ENCODE peak calls at places on chromosomes 16 and 17, in four cellular contexts. F is GDM1, N is Caki2, T is NCI-H2081. M is an unnamed sample.

GRCh38 chr16:17125671-17126070 is 345.1 kb downstream of the XYLT1 start:
- DNase-seq in N (no peak), T (no peak), F (no peak), M (no peak)

GRCh38 chr17:76845524-76845923 is 22.7 kb upstream of the MGAT5B start:
- DNase-seq in T (no peak), N (no peak), F (no peak), M (no peak)

GRCh38 chr17:77485089-77485833 is 344.5 kb downstream of the SEC14L1 start:
- DNase-seq in T (no peak), F (no peak), N (no peak), M (no peak)

GRCh38 chr17:1709403-1709891 is 730 bp downstream of the TLCD2 start:
- DNase-seq in F (no peak), T (no peak), N (no peak), M (no peak)

GRCh38 chr17:13825526-13826040 is 223.9 kb upstream of the HS3ST3A1 start:
- DNase-seq in N (no peak), F (no peak), T (no peak), M (no peak)

GRCh38 chr17:42720996-42721583 is 23.8 kb downstream of the EZH1 start:
- DNase-seq in T (peak; percentile 76), N (peak; percentile 42), F (peak; percentile 15), M (peak; percentile 59)

GRCh38 chr16:48366165-48367093 is 18.8 kb downstream of the SIAH1 start:
- DNase-seq in T (no peak), F (peak; percentile 6), N (peak; percentile 53), M (peak; percentile 49)

GRCh38 chr17:33241390-33241789 is 51.7 kb downstream of the ASIC2 start:
- DNase-seq in T (no peak), N (no peak), F (no peak), M (peak; percentile 21)

GRCh38 chr16:58119509-58119845 is 9.7 kb downstream of the CFAP20 start:
- DNase-seq in N (no peak), T (no peak), F (no peak), M (no peak)

M was measured in kidney glomerular epithelial cell.